ENCODE peak calls at places on chromosomes 5 and 9, in ten cellular contexts. One of them, this sample, is unnamed.

GRCh38 chr5:115842089-115842881 is 550 bp downstream of the AP3S1 start:
- DNase-seq in IMR-90: no peak
- DNase-seq in activated CD8-positive, alpha-beta memory T cell treated with anti-CD3 and anti-CD28 coated beads, Interleukin-2, amount 50 U/mL, for 4 hours: no peak
- DNase-seq in EL: peak; percentile 77
- DNase-seq in stomach: no peak
- DNase-seq in NCI-H1105: no peak
- DNase-seq in astrocyte of the spinal cord: peak; percentile 20
- DNase-seq in H54: peak; percentile 51
- DNase-seq in skeletal muscle cell: peak; percentile 16
- DNase-seq in CD4-positive, CD25-positive, alpha-beta regulatory T cell: peak; percentile 44
- DNase-seq in this sample: peak; percentile 84

GRCh38 chr5:69517763-69518212 is 25.2 kb downstream of the OCLN start:
- DNase-seq in skeletal muscle cell: no peak
- DNase-seq in NCI-H1105: peak; percentile 4
- DNase-seq in IMR-90: peak; percentile 40
- DNase-seq in astrocyte of the spinal cord: peak; percentile 69
- DNase-seq in activated CD8-positive, alpha-beta memory T cell treated with anti-CD3 and anti-CD28 coated beads, Interleukin-2, amount 50 U/mL, for 4 hours: no peak
- DNase-seq in CD4-positive, CD25-positive, alpha-beta regulatory T cell: no peak
- DNase-seq in stomach: no peak
- DNase-seq in H54: no peak
- DNase-seq in EL: no peak
- DNase-seq in this sample: peak; percentile 54

GRCh38 chr5:139636207-139636792 is 11.8 kb upstream of the CXXC5 start:
- DNase-seq in stomach: peak; percentile 61
- DNase-seq in skeletal muscle cell: no peak
- DNase-seq in CD4-positive, CD25-positive, alpha-beta regulatory T cell: peak; percentile 93
- DNase-seq in EL: no peak
- DNase-seq in NCI-H1105: no peak
- DNase-seq in activated CD8-positive, alpha-beta memory T cell treated with anti-CD3 and anti-CD28 coated beads, Interleukin-2, amount 50 U/mL, for 4 hours: peak; percentile 55
- DNase-seq in H54: no peak
- DNase-seq in astrocyte of the spinal cord: peak; percentile 23
- DNase-seq in IMR-90: no peak
- DNase-seq in this sample: no peak

GRCh38 chr5:72065751-72066255 is 41.5 kb upstream of the MAP1B start:
- DNase-seq in stomach: no peak
- DNase-seq in skeletal muscle cell: peak; percentile 10
- DNase-seq in activated CD8-positive, alpha-beta memory T cell treated with anti-CD3 and anti-CD28 coated beads, Interleukin-2, amount 50 U/mL, for 4 hours: no peak
- DNase-seq in IMR-90: peak; percentile 50
- DNase-seq in H54: no peak
- DNase-seq in EL: peak; percentile 9
- DNase-seq in astrocyte of the spinal cord: peak; percentile 35
- DNase-seq in CD4-positive, CD25-positive, alpha-beta regulatory T cell: no peak
- DNase-seq in NCI-H1105: peak; percentile 88
- DNase-seq in this sample: peak; percentile 68

GRCh38 chr5:159975462-159976019 is 33.4 kb upstream of the TTC1 start:
- DNase-seq in EL: peak; percentile 98
- DNase-seq in skeletal muscle cell: peak; percentile 75
- DNase-seq in activated CD8-positive, alpha-beta memory T cell treated with anti-CD3 and anti-CD28 coated beads, Interleukin-2, amount 50 U/mL, for 4 hours: no peak
- DNase-seq in NCI-H1105: no peak
- DNase-seq in stomach: no peak
- DNase-seq in IMR-90: peak; percentile 97
- DNase-seq in CD4-positive, CD25-positive, alpha-beta regulatory T cell: no peak
- DNase-seq in H54: peak; percentile 96
- DNase-seq in astrocyte of the spinal cord: peak; percentile 98
- DNase-seq in this sample: peak; percentile 94

GRCh38 chr9:96875460-96876142 is 21.3 kb upstream of the ZNF782 start:
- DNase-seq in H54: peak; percentile 96
- DNase-seq in IMR-90: peak; percentile 68
- DNase-seq in astrocyte of the spinal cord: peak; percentile 83
- DNase-seq in EL: peak; percentile 77
- DNase-seq in NCI-H1105: peak; percentile 92
- DNase-seq in CD4-positive, CD25-positive, alpha-beta regulatory T cell: peak; percentile 88
- DNase-seq in activated CD8-positive, alpha-beta memory T cell treated with anti-CD3 and anti-CD28 coated beads, Interleukin-2, amount 50 U/mL, for 4 hours: peak; percentile 33
- DNase-seq in stomach: peak; percentile 70
- DNase-seq in skeletal muscle cell: peak; percentile 50
- DNase-seq in this sample: peak; percentile 72

GRCh38 chr9:78620764-78621163 is 323.8 kb downstream of the PSAT1 start:
- DNase-seq in NCI-H1105: no peak
- DNase-seq in activated CD8-positive, alpha-beta memory T cell treated with anti-CD3 and anti-CD28 coated beads, Interleukin-2, amount 50 U/mL, for 4 hours: no peak
- DNase-seq in stomach: no peak
- DNase-seq in H54: peak; percentile 50
- DNase-seq in astrocyte of the spinal cord: peak; percentile 84
- DNase-seq in CD4-positive, CD25-positive, alpha-beta regulatory T cell: no peak
- DNase-seq in IMR-90: peak; percentile 88
- DNase-seq in EL: peak; percentile 79
- DNase-seq in skeletal muscle cell: peak; percentile 83
- DNase-seq in this sample: no peak

GRCh38 chr5:131064669-131065371 is 100.2 kb downstream of the HINT1 start:
- DNase-seq in IMR-90: no peak
- DNase-seq in EL: no peak
- DNase-seq in astrocyte of the spinal cord: no peak
- DNase-seq in activated CD8-positive, alpha-beta memory T cell treated with anti-CD3 and anti-CD28 coated beads, Interleukin-2, amount 50 U/mL, for 4 hours: no peak
- DNase-seq in CD4-positive, CD25-positive, alpha-beta regulatory T cell: peak; percentile 20
- DNase-seq in H54: no peak
- DNase-seq in skeletal muscle cell: no peak
- DNase-seq in NCI-H1105: no peak
- DNase-seq in stomach: no peak
- DNase-seq in this sample: no peak

GRCh38 chr5:180975338-180975737 is 13.3 kb upstream of the BTNL3 start:
- DNase-seq in skeletal muscle cell: no peak
- DNase-seq in NCI-H1105: no peak
- DNase-seq in H54: no peak
- DNase-seq in IMR-90: no peak
- DNase-seq in astrocyte of the spinal cord: no peak
- DNase-seq in EL: no peak
- DNase-seq in stomach: no peak
- DNase-seq in CD4-positive, CD25-positive, alpha-beta regulatory T cell: no peak
- DNase-seq in activated CD8-positive, alpha-beta memory T cell treated with anti-CD3 and anti-CD28 coated beads, Interleukin-2, amount 50 U/mL, for 4 hours: no peak
- DNase-seq in this sample: no peak

GRCh38 chr5:115179068-115179958 is 9.6 kb upstream of the TRIM36 start:
- DNase-seq in activated CD8-positive, alpha-beta memory T cell treated with anti-CD3 and anti-CD28 coated beads, Interleukin-2, amount 50 U/mL, for 4 hours: no peak
- DNase-seq in EL: peak; percentile 21
- DNase-seq in stomach: no peak
- DNase-seq in NCI-H1105: no peak
- DNase-seq in skeletal muscle cell: no peak
- DNase-seq in IMR-90: no peak
- DNase-seq in astrocyte of the spinal cord: no peak
- DNase-seq in CD4-positive, CD25-positive, alpha-beta regulatory T cell: no peak
- DNase-seq in H54: no peak
- DNase-seq in this sample: peak; percentile 24

GRCh38 chr9:87270241-87271234 is 227.1 kb upstream of the DAPK1 start:
- DNase-seq in NCI-H1105: no peak
- DNase-seq in skeletal muscle cell: peak; percentile 53
- DNase-seq in EL: peak; percentile 84
- DNase-seq in H54: no peak
- DNase-seq in activated CD8-positive, alpha-beta memory T cell treated with anti-CD3 and anti-CD28 coated beads, Interleukin-2, amount 50 U/mL, for 4 hours: no peak
- DNase-seq in astrocyte of the spinal cord: peak; percentile 80
- DNase-seq in IMR-90: peak; percentile 85
- DNase-seq in CD4-positive, CD25-positive, alpha-beta regulatory T cell: no peak
- DNase-seq in stomach: no peak
- DNase-seq in this sample: peak; percentile 80

GRCh38 chr5:138180183-138180782 is 1.4 kb downstream of the KIF20A start:
- DNase-seq in EL: peak; percentile 80
- DNase-seq in skeletal muscle cell: peak; percentile 18
- DNase-seq in stomach: no peak
- DNase-seq in H54: peak; percentile 15
- DNase-seq in CD4-positive, CD25-positive, alpha-beta regulatory T cell: peak; percentile 81
- DNase-seq in astrocyte of the spinal cord: peak; percentile 64
- DNase-seq in activated CD8-positive, alpha-beta memory T cell treated with anti-CD3 and anti-CD28 coated beads, Interleukin-2, amount 50 U/mL, for 4 hours: no peak
- DNase-seq in NCI-H1105: peak; percentile 39
- DNase-seq in IMR-90: peak; percentile 64
- DNase-seq in this sample: peak; percentile 82

GRCh38 chr9:29556317-29556716 is 1983.0 kb upstream of the C9orf72 start:
- DNase-seq in astrocyte of the spinal cord: peak; percentile 89
- DNase-seq in CD4-positive, CD25-positive, alpha-beta regulatory T cell: no peak
- DNase-seq in activated CD8-positive, alpha-beta memory T cell treated with anti-CD3 and anti-CD28 coated beads, Interleukin-2, amount 50 U/mL, for 4 hours: no peak
- DNase-seq in IMR-90: no peak
- DNase-seq in stomach: no peak
- DNase-seq in skeletal muscle cell: peak; percentile 77
- DNase-seq in H54: peak; percentile 15
- DNase-seq in EL: peak; percentile 77
- DNase-seq in NCI-H1105: no peak
- DNase-seq in this sample: peak; percentile 36

GRCh38 chr9:93678199-93679019 is 102.0 kb downstream of the PHF2 start:
- DNase-seq in activated CD8-positive, alpha-beta memory T cell treated with anti-CD3 and anti-CD28 coated beads, Interleukin-2, amount 50 U/mL, for 4 hours: peak; percentile 12
- DNase-seq in IMR-90: no peak
- DNase-seq in stomach: peak; percentile 13
- DNase-seq in NCI-H1105: no peak
- DNase-seq in CD4-positive, CD25-positive, alpha-beta regulatory T cell: no peak
- DNase-seq in skeletal muscle cell: no peak
- DNase-seq in EL: no peak
- DNase-seq in astrocyte of the spinal cord: no peak
- DNase-seq in H54: no peak
- DNase-seq in this sample: no peak

GRCh38 chr5:92980491-92980890 is 600.5 kb downstream of the NR2F1-AS1 start:
- DNase-seq in IMR-90: peak; percentile 8
- DNase-seq in astrocyte of the spinal cord: no peak
- DNase-seq in stomach: no peak
- DNase-seq in H54: no peak
- DNase-seq in CD4-positive, CD25-positive, alpha-beta regulatory T cell: no peak
- DNase-seq in EL: no peak
- DNase-seq in skeletal muscle cell: no peak
- DNase-seq in NCI-H1105: no peak
- DNase-seq in activated CD8-positive, alpha-beta memory T cell treated with anti-CD3 and anti-CD28 coated beads, Interleukin-2, amount 50 U/mL, for 4 hours: no peak
- DNase-seq in this sample: no peak

GRCh38 chr9:129823163-129823933 is 588 bp downstream of the TOR1A start:
- DNase-seq in skeletal muscle cell: no peak
- DNase-seq in NCI-H1105: no peak
- DNase-seq in astrocyte of the spinal cord: peak; percentile 18
- DNase-seq in CD4-positive, CD25-positive, alpha-beta regulatory T cell: peak; percentile 58
- DNase-seq in EL: peak; percentile 49
- DNase-seq in stomach: no peak
- DNase-seq in activated CD8-positive, alpha-beta memory T cell treated with anti-CD3 and anti-CD28 coated beads, Interleukin-2, amount 50 U/mL, for 4 hours: no peak
- DNase-seq in H54: peak; percentile 15
- DNase-seq in IMR-90: peak; percentile 27
- DNase-seq in this sample: peak; percentile 46

GRCh38 chr9:110748251-110748893 is 79.8 kb downstream of the MUSK start:
- DNase-seq in EL: peak; percentile 86
- DNase-seq in IMR-90: no peak
- DNase-seq in skeletal muscle cell: no peak
- DNase-seq in astrocyte of the spinal cord: no peak
- DNase-seq in H54: no peak
- DNase-seq in NCI-H1105: no peak
- DNase-seq in stomach: no peak
- DNase-seq in activated CD8-positive, alpha-beta memory T cell treated with anti-CD3 and anti-CD28 coated beads, Interleukin-2, amount 50 U/mL, for 4 hours: no peak
- DNase-seq in CD4-positive, CD25-positive, alpha-beta regulatory T cell: no peak
- DNase-seq in this sample: no peak

GRCh38 chr5:35012796-35013195 is 35.0 kb downstream of the AGXT2 start:
- DNase-seq in H54: no peak
- DNase-seq in EL: no peak
- DNase-seq in astrocyte of the spinal cord: no peak
- DNase-seq in CD4-positive, CD25-positive, alpha-beta regulatory T cell: no peak
- DNase-seq in IMR-90: no peak
- DNase-seq in activated CD8-positive, alpha-beta memory T cell treated with anti-CD3 and anti-CD28 coated beads, Interleukin-2, amount 50 U/mL, for 4 hours: no peak
- DNase-seq in skeletal muscle cell: no peak
- DNase-seq in stomach: no peak
- DNase-seq in NCI-H1105: no peak
- DNase-seq in this sample: no peak

GRCh38 chr5:88761269-88761880 is 121.6 kb downstream of the MEF2C start:
- DNase-seq in astrocyte of the spinal cord: peak; percentile 49
- DNase-seq in H54: no peak
- DNase-seq in skeletal muscle cell: no peak
- DNase-seq in EL: no peak
- DNase-seq in IMR-90: peak; percentile 51
- DNase-seq in stomach: no peak
- DNase-seq in CD4-positive, CD25-positive, alpha-beta regulatory T cell: no peak
- DNase-seq in activated CD8-positive, alpha-beta memory T cell treated with anti-CD3 and anti-CD28 coated beads, Interleukin-2, amount 50 U/mL, for 4 hours: no peak
- DNase-seq in NCI-H1105: no peak
- DNase-seq in this sample: no peak

GRCh38 chr5:6455571-6456200 is 7.0 kb downstream of the UBE2QL1 start:
- DNase-seq in CD4-positive, CD25-positive, alpha-beta regulatory T cell: no peak
- DNase-seq in EL: no peak
- DNase-seq in skeletal muscle cell: no peak
- DNase-seq in NCI-H1105: no peak
- DNase-seq in H54: no peak
- DNase-seq in activated CD8-positive, alpha-beta memory T cell treated with anti-CD3 and anti-CD28 coated beads, Interleukin-2, amount 50 U/mL, for 4 hours: no peak
- DNase-seq in stomach: no peak
- DNase-seq in astrocyte of the spinal cord: no peak
- DNase-seq in IMR-90: no peak
- DNase-seq in this sample: no peak

GRCh38 chr9:97983524-97984187 is 515 bp downstream of the ANP32B start:
- DNase-seq in stomach: peak; percentile 59
- DNase-seq in activated CD8-positive, alpha-beta memory T cell treated with anti-CD3 and anti-CD28 coated beads, Interleukin-2, amount 50 U/mL, for 4 hours: peak; percentile 71
- DNase-seq in CD4-positive, CD25-positive, alpha-beta regulatory T cell: peak; percentile 68
- DNase-seq in H54: peak; percentile 70
- DNase-seq in skeletal muscle cell: no peak
- DNase-seq in IMR-90: peak; percentile 9
- DNase-seq in astrocyte of the spinal cord: no peak
- DNase-seq in NCI-H1105: peak; percentile 21
- DNase-seq in EL: peak; percentile 44
- DNase-seq in this sample: peak; percentile 60

GRCh38 chr9:99092643-99093491 is 12.0 kb upstream of the TGFBR1 start:
- DNase-seq in astrocyte of the spinal cord: no peak
- DNase-seq in stomach: no peak
- DNase-seq in IMR-90: no peak
- DNase-seq in H54: no peak
- DNase-seq in CD4-positive, CD25-positive, alpha-beta regulatory T cell: peak; percentile 96
- DNase-seq in EL: no peak
- DNase-seq in activated CD8-positive, alpha-beta memory T cell treated with anti-CD3 and anti-CD28 coated beads, Interleukin-2, amount 50 U/mL, for 4 hours: no peak
- DNase-seq in skeletal muscle cell: no peak
- DNase-seq in NCI-H1105: no peak
- DNase-seq in this sample: no peak

GRCh38 chr5:10110228-10110627 is 139.5 kb downstream of the ATPSCKMT start:
- DNase-seq in H54: no peak
- DNase-seq in skeletal muscle cell: no peak
- DNase-seq in astrocyte of the spinal cord: no peak
- DNase-seq in EL: no peak
- DNase-seq in NCI-H1105: no peak
- DNase-seq in IMR-90: no peak
- DNase-seq in stomach: no peak
- DNase-seq in CD4-positive, CD25-positive, alpha-beta regulatory T cell: no peak
- DNase-seq in activated CD8-positive, alpha-beta memory T cell treated with anti-CD3 and anti-CD28 coated beads, Interleukin-2, amount 50 U/mL, for 4 hours: no peak
- DNase-seq in this sample: no peak

GRCh38 chr9:121288874-121289553 is 21.1 kb downstream of the GSN start:
- DNase-seq in skeletal muscle cell: peak; percentile 44
- DNase-seq in activated CD8-positive, alpha-beta memory T cell treated with anti-CD3 and anti-CD28 coated beads, Interleukin-2, amount 50 U/mL, for 4 hours: no peak
- DNase-seq in H54: no peak
- DNase-seq in IMR-90: peak; percentile 74
- DNase-seq in CD4-positive, CD25-positive, alpha-beta regulatory T cell: no peak
- DNase-seq in stomach: peak; percentile 69
- DNase-seq in EL: peak; percentile 50
- DNase-seq in astrocyte of the spinal cord: peak; percentile 82
- DNase-seq in NCI-H1105: no peak
- DNase-seq in this sample: peak; percentile 84

GRCh38 chr9:133333566-133333965 is 2.4 kb downstream of the SURF6 start:
- DNase-seq in astrocyte of the spinal cord: no peak
- DNase-seq in EL: no peak
- DNase-seq in activated CD8-positive, alpha-beta memory T cell treated with anti-CD3 and anti-CD28 coated beads, Interleukin-2, amount 50 U/mL, for 4 hours: peak; percentile 13
- DNase-seq in CD4-positive, CD25-positive, alpha-beta regulatory T cell: no peak
- DNase-seq in skeletal muscle cell: no peak
- DNase-seq in IMR-90: no peak
- DNase-seq in NCI-H1105: no peak
- DNase-seq in H54: no peak
- DNase-seq in stomach: no peak
- DNase-seq in this sample: no peak

GRCh38 chr9:110109331-110110110 is 98.4 kb downstream of the C9orf152 start:
- DNase-seq in IMR-90: no peak
- DNase-seq in astrocyte of the spinal cord: no peak
- DNase-seq in stomach: no peak
- DNase-seq in NCI-H1105: no peak
- DNase-seq in skeletal muscle cell: no peak
- DNase-seq in CD4-positive, CD25-positive, alpha-beta regulatory T cell: no peak
- DNase-seq in H54: no peak
- DNase-seq in EL: no peak
- DNase-seq in activated CD8-positive, alpha-beta memory T cell treated with anti-CD3 and anti-CD28 coated beads, Interleukin-2, amount 50 U/mL, for 4 hours: no peak
- DNase-seq in this sample: no peak

GRCh38 chr5:60447488-60447920 is 252.5 kb downstream of the DEPDC1B start:
- DNase-seq in H54: no peak
- DNase-seq in activated CD8-positive, alpha-beta memory T cell treated with anti-CD3 and anti-CD28 coated beads, Interleukin-2, amount 50 U/mL, for 4 hours: no peak
- DNase-seq in stomach: no peak
- DNase-seq in NCI-H1105: no peak
- DNase-seq in EL: no peak
- DNase-seq in skeletal muscle cell: no peak
- DNase-seq in CD4-positive, CD25-positive, alpha-beta regulatory T cell: no peak
- DNase-seq in IMR-90: no peak
- DNase-seq in astrocyte of the spinal cord: no peak
- DNase-seq in this sample: no peak

GRCh38 chr9:12794024-12794799 is 19.4 kb downstream of the LURAP1L start:
- DNase-seq in EL: no peak
- DNase-seq in H54: no peak
- DNase-seq in stomach: no peak
- DNase-seq in NCI-H1105: no peak
- DNase-seq in CD4-positive, CD25-positive, alpha-beta regulatory T cell: no peak
- DNase-seq in activated CD8-positive, alpha-beta memory T cell treated with anti-CD3 and anti-CD28 coated beads, Interleukin-2, amount 50 U/mL, for 4 hours: no peak
- DNase-seq in IMR-90: peak; percentile 61
- DNase-seq in skeletal muscle cell: no peak
- DNase-seq in astrocyte of the spinal cord: no peak
- DNase-seq in this sample: peak; percentile 85